ENCODE peak calls at places on chromosome 19, in four cellular contexts. S is NCI-H1092, I is AG08395, F is hypothalamus. B is an unnamed sample.

GRCh38 chr19:55858401-55858800 is 22.1 kb downstream of the NLRP4 start:
- DNase-seq in S (no peak), F (no peak), I (no peak), B (no peak)

GRCh38 chr19:4345656-4346383 is 2.5 kb downstream of the MPND start:
- DNase-seq in S (no peak), I (no peak), F (no peak), B (no peak)

GRCh38 chr19:51325161-51325979 is 13.9 kb downstream of the IGLON5 start:
- DNase-seq in F (no peak), S (no peak), I (no peak), B (no peak)

GRCh38 chr19:584240-585001 is 5.3 kb upstream of the HCN2 start:
- DNase-seq in S (no peak), I (peak; percentile 61), F (no peak), B (no peak)

GRCh38 chr19:49489601-49490167 is 2.3 kb downstream of the RPL13A start:
- DNase-seq in F (no peak), I (no peak), S (no peak), B (no peak)

GRCh38 chr19:52748336-52748950 is 13.6 kb upstream of the ZNF611 start:
- DNase-seq in S (no peak), F (no peak), I (peak; percentile 36), B (no peak)

GRCh38 chr19:55766466-55766865 is 2.5 kb upstream of the RFPL4AL1 start:
- DNase-seq in F (no peak), S (no peak), I (no peak), B (no peak)

GRCh38 chr19:40578442-40578908 is 1.8 kb downstream of the SHKBP1 start:
- DNase-seq in I (peak; percentile 9), S (no peak), F (no peak), B (no peak)

GRCh38 chr19:28502879-28503734 is 709.8 kb downstream of the UQCRFS1 start:
- DNase-seq in I (no peak), S (no peak), F (no peak), B (no peak)